ENCODE peak calls at places on chromosomes 16 and 17, in ten cellular contexts. K is psoas muscle; T is kidney epithelial cell; W is hepatic stellate cell; P is stimulated activated naive CD8-positive, alpha-beta T cell treated with anti-CD3 and anti-CD28 coated beads, Interleukin-15, amount 100 ng/mL, for 72 hours; N is HFFc6; A is CD8-positive, alpha-beta memory T cell; O is skeletal muscle cell; C is stimulated activated CD4-positive, alpha-beta T cell treated with anti-CD3 and anti-CD28 coated beads, TNF-alpha, amount 100 ng/mL, for 24 hours; R is cardiac septum. J is an unnamed sample.

GRCh38 chr16:87895641-87896141 is 26.4 kb upstream of the SLC7A5 start:
- DNase-seq in K (no peak), T (no peak), W (no peak), P (peak; percentile 94), N (peak; percentile 81), A (peak; percentile 9), O (peak; percentile 48), C (peak; percentile 84), R (no peak), J (peak; percentile 57)

GRCh38 chr16:2996298-2996697 is 16.1 kb upstream of the PKMYT1 start:
- DNase-seq in K (no peak), T (no peak), W (no peak), P (no peak), N (no peak), A (no peak), O (no peak), C (no peak), R (no peak), J (no peak)

GRCh38 chr17:43856141-43856540 is 9.2 kb downstream of the CD300LG start:
- DNase-seq in K (no peak), T (no peak), W (no peak), P (no peak), N (no peak), A (no peak), O (no peak), C (no peak), R (no peak), J (no peak)

GRCh38 chr16:27723711-27724490 is 174.0 kb downstream of the KATNIP start:
- DNase-seq in K (no peak), T (no peak), W (no peak), P (no peak), N (no peak), A (no peak), O (no peak), C (no peak), R (no peak), J (no peak)

GRCh38 chr17:52237151-52237550 is 78.6 kb upstream of the CA10 start:
- DNase-seq in K (no peak), T (no peak), W (no peak), P (no peak), N (no peak), A (no peak), O (no peak), C (no peak), R (no peak), J (no peak)

GRCh38 chr16:28587386-28587785 is 9.5 kb downstream of the SULT1A2 start:
- DNase-seq in K (no peak), T (no peak), W (no peak), P (no peak), N (peak; percentile 80), A (no peak), O (no peak), C (no peak), R (no peak), J (no peak)

GRCh38 chr17:2936771-2937321 is 126.6 kb downstream of the OR1D5 start:
- DNase-seq in K (no peak), T (no peak), W (no peak), P (no peak), N (no peak), A (no peak), O (no peak), C (no peak), R (no peak), J (no peak)

GRCh38 chr17:82037113-82037888 is at the start of gene DCXR:
- DNase-seq in K (peak; percentile 99), T (peak; percentile 87), W (peak; percentile 99), P (peak; percentile 97), N (peak; percentile 89), A (peak; percentile 92), O (peak; percentile 83), C (peak; percentile 97), R (peak; percentile 99), J (peak; percentile 93)

GRCh38 chr16:4935231-4935855 is 1.6 kb downstream of the PPL start:
- DNase-seq in K (peak; percentile 97), T (no peak), W (peak; percentile 63), P (no peak), N (peak; percentile 20), A (no peak), O (peak; percentile 45), C (no peak), R (no peak), J (no peak)

GRCh38 chr16:8623634-8624033 is 2.1 kb downstream of the METTL22 start:
- DNase-seq in K (no peak), T (no peak), W (peak; percentile 26), P (no peak), N (peak; percentile 48), A (no peak), O (no peak), C (no peak), R (no peak), J (no peak)

GRCh38 chr17:18041776-18042175 is 2.6 kb downstream of the GID4 start:
- DNase-seq in K (peak; percentile 37), T (no peak), W (peak; percentile 29), P (no peak), N (peak; percentile 80), A (no peak), O (peak; percentile 48), C (no peak), R (no peak), J (no peak)

GRCh38 chr17:56795510-56795909 is 38.2 kb downstream of the C17orf67 start:
- DNase-seq in K (no peak), T (no peak), W (no peak), P (no peak), N (no peak), A (no peak), O (no peak), C (no peak), R (no peak), J (no peak)

GRCh38 chr16:48596326-48596725 is 13.7 kb downstream of the N4BP1 start:
- DNase-seq in K (no peak), T (no peak), W (no peak), P (peak; percentile 77), N (no peak), A (peak; percentile 13), O (no peak), C (peak; percentile 50), R (no peak), J (no peak)

GRCh38 chr16:48133455-48134226 is 22.2 kb downstream of the ABCC12 start:
- DNase-seq in K (no peak), T (no peak), W (no peak), P (no peak), N (no peak), A (no peak), O (no peak), C (no peak), R (no peak), J (no peak)

GRCh38 chr16:73558219-73558618 is 510.3 kb upstream of the ZFHX3 start:
- DNase-seq in K (no peak), T (no peak), W (no peak), P (no peak), N (no peak), A (no peak), O (no peak), C (no peak), R (no peak), J (no peak)

GRCh38 chr17:7336240-7337175 is at the start of gene ACAP1:
- DNase-seq in K (no peak), T (no peak), W (no peak), P (peak; percentile 78), N (no peak), A (peak; percentile 81), O (no peak), C (peak; percentile 92), R (peak; percentile 87), J (peak; percentile 78)

GRCh38 chr16:25912321-25912720 is 220.6 kb downstream of the HS3ST4 start:
- DNase-seq in K (no peak), T (no peak), W (no peak), P (no peak), N (no peak), A (no peak), O (no peak), C (no peak), R (no peak), J (no peak)

GRCh38 chr16:71851726-71852125 is 6.0 kb downstream of the ATXN1L start:
- DNase-seq in K (no peak), T (no peak), W (no peak), P (no peak), N (no peak), A (no peak), O (no peak), C (no peak), R (no peak), J (no peak)

GRCh38 chr17:69743091-69743490 is 328.6 kb downstream of the MAP2K6 start:
- DNase-seq in K (no peak), T (no peak), W (no peak), P (no peak), N (peak; percentile 25), A (no peak), O (no peak), C (no peak), R (no peak), J (no peak)

GRCh38 chr16:89060207-89060794 is 33.4 kb upstream of the ACSF3 start:
- DNase-seq in K (no peak), T (no peak), W (no peak), P (no peak), N (no peak), A (no peak), O (no peak), C (no peak), R (no peak), J (no peak)

GRCh38 chr17:43676471-43676870 is 14.7 kb upstream of the MEOX1 start:
- DNase-seq in K (no peak), T (no peak), W (peak; percentile 54), P (no peak), N (no peak), A (no peak), O (no peak), C (no peak), R (no peak), J (no peak)

GRCh38 chr16:67563708-67564468 is 1.6 kb downstream of the CTCF start:
- DNase-seq in K (peak; percentile 63), T (no peak), W (no peak), P (peak; percentile 48), N (peak; percentile 59), A (no peak), O (no peak), C (no peak), R (no peak), J (no peak)

J was measured in T-helper 22 cell.